ENCODE peak calls at places on chromosomes 6 and 20, in seven cellular contexts. D is iPS DF 6.9; H is stimulated activated CD8-positive, alpha-beta memory T cell treated with anti-CD3 and anti-CD28 coated beads, Interleukin-4, amount 100 ng/mL, for 24 hours; P is left lung; V is posterior vena cava; R is T1000; N is CD4-positive, alpha-beta T cell. C is an unnamed sample.

GRCh38 chr6:137764464-137764863 is 102.6 kb upstream of the TNFAIP3 start:
- DNase-seq in D (no peak), H (no peak), P (no peak), V (no peak), R (no peak), N (no peak), C (no peak)

GRCh38 chr6:94213176-94213575 is 793.8 kb upstream of the EPHA7 start:
- DNase-seq in D (no peak), H (no peak), P (no peak), V (no peak), R (no peak), N (no peak), C (no peak)

GRCh38 chr20:35319206-35320197 is 27.3 kb upstream of the FAM83C start:
- DNase-seq in D (no peak), H (no peak), P (no peak), V (no peak), R (peak; percentile 76), N (no peak), C (no peak)

GRCh38 chr6:340991-341827 is 48.9 kb downstream of the DUSP22 start:
- DNase-seq in D (no peak), H (no peak), P (peak; percentile 88), V (peak; percentile 88), R (no peak), N (no peak), C (no peak)

GRCh38 chr20:24470031-24470781 is 777 bp downstream of the SYNDIG1 start:
- DNase-seq in D (no peak), H (no peak), P (peak; percentile 79), V (peak; percentile 83), R (no peak), N (no peak), C (no peak)

GRCh38 chr6:36984581-36985383 is 1.2 kb downstream of the MTCH1 start:
- DNase-seq in D (no peak), H (peak; percentile 22), P (no peak), V (no peak), R (peak; percentile 44), N (peak; percentile 63), C (no peak)

GRCh38 chr20:52035977-52036376 is 155.6 kb downstream of the ZFP64 start:
- DNase-seq in D (no peak), H (no peak), P (no peak), V (no peak), R (no peak), N (no peak), C (peak; percentile 39)

GRCh38 chr6:144286503-144287393 is 1.6 kb downstream of the UTRN start:
- DNase-seq in D (no peak), H (no peak), P (peak; percentile 89), V (peak; percentile 89), R (peak; percentile 86), N (no peak), C (peak; percentile 79)

GRCh38 chr6:1634081-1634480 is 24.4 kb downstream of the FOXC1 start:
- DNase-seq in D (no peak), H (no peak), P (no peak), V (no peak), R (no peak), N (no peak), C (no peak)

GRCh38 chr6:166258854-166259276 is 49.3 kb downstream of the PRR18 start:
- DNase-seq in D (no peak), H (no peak), P (peak; percentile 91), V (peak; percentile 89), R (no peak), N (no peak), C (no peak)

GRCh38 chr6:151004415-151005024 is 139.0 kb downstream of the MTHFD1L start:
- DNase-seq in D (no peak), H (no peak), P (no peak), V (no peak), R (no peak), N (no peak), C (no peak)

GRCh38 chr6:136930528-136930927 is 8.4 kb downstream of the SLC35D3 start:
- DNase-seq in D (no peak), H (no peak), P (no peak), V (no peak), R (no peak), N (no peak), C (no peak)

GRCh38 chr6:51352506-51353029 is 533.9 kb downstream of the TFAP2B start:
- DNase-seq in D (no peak), H (no peak), P (no peak), V (no peak), R (no peak), N (no peak), C (no peak)

GRCh38 chr6:168514216-168514615 is 73.2 kb downstream of the SMOC2 start:
- DNase-seq in D (no peak), H (no peak), P (no peak), V (peak; percentile 93), R (no peak), N (no peak), C (peak; percentile 78)

GRCh38 chr6:12749531-12750379 is 33.2 kb downstream of the PHACTR1 start:
- DNase-seq in D (no peak), H (no peak), P (peak; percentile 75), V (no peak), R (no peak), N (no peak), C (no peak)

GRCh38 chr20:25044660-25045342 is 13.1 kb downstream of the ACSS1 start:
- DNase-seq in D (no peak), H (no peak), P (no peak), V (peak; percentile 77), R (no peak), N (no peak), C (no peak)

GRCh38 chr20:57627972-57628650 is 7.9 kb upstream of the ZBP1 start:
- DNase-seq in D (no peak), H (no peak), P (peak; percentile 27), V (peak; percentile 68), R (no peak), N (peak; percentile 53), C (no peak)

GRCh38 chr6:24283043-24283985 is 74.5 kb downstream of the DCDC2 start:
- DNase-seq in D (peak; percentile 60), H (peak; percentile 9), P (peak; percentile 39), V (peak; percentile 83), R (peak; percentile 77), N (peak; percentile 9), C (peak; percentile 81)

GRCh38 chr6:118659513-118660217 is 8.3 kb upstream of the CEP85L start:
- DNase-seq in D (no peak), H (no peak), P (no peak), V (peak; percentile 46), R (no peak), N (no peak), C (peak; percentile 36)

GRCh38 chr6:151627689-151628444 is 134.1 kb downstream of the CCDC170 start:
- DNase-seq in D (no peak), H (no peak), P (no peak), V (no peak), R (no peak), N (no peak), C (no peak)

C was measured in stomach.